ENCODE peak calls at places on chromosome 2, in four cellular contexts. N is osteoblast; A is stimulated activated CD4-positive, alpha-beta T cell treated with anti-CD3 and anti-CD28 coated beads, Interleukin-12 subunit alpha, Interleukin-12 subunit beta, amount 100 ng/mL, for 4 hours; Y is psoas muscle. M is an unnamed sample.

GRCh38 chr2:119487434-119488244 is 36.6 kb downstream of the SCTR start:
- DNase-seq in N (peak; percentile 18), A (no peak), Y (no peak), M (no peak)

GRCh38 chr2:121626777-121627524 is 22.3 kb downstream of the CLASP1 start:
- DNase-seq in A (no peak), Y (peak; percentile 31), N (no peak), M (no peak)

GRCh38 chr2:232532406-232532805 is 6.4 kb downstream of the CHRND start:
- DNase-seq in A (no peak), N (peak; percentile 47), Y (no peak), M (no peak)

GRCh38 chr2:131801210-131801744 is 273.6 kb downstream of the CCDC74A start:
- DNase-seq in A (no peak), N (peak; percentile 14), Y (no peak), M (no peak)

GRCh38 chr2:66897181-66897580 is 462.3 kb downstream of the MEIS1 start:
- DNase-seq in A (no peak), N (no peak), Y (no peak), M (no peak)

GRCh38 chr2:47223980-47224379 is 68.9 kb upstream of the STPG4 start:
- DNase-seq in Y (no peak), A (no peak), N (no peak), M (no peak)

GRCh38 chr2:137888845-137889244 is 75.4 kb upstream of the HNMT start:
- DNase-seq in N (peak; percentile 44), A (no peak), Y (no peak), M (peak; percentile 56)

GRCh38 chr2:232976176-232976575 is 36.9 kb downstream of the NGEF start:
- DNase-seq in N (no peak), A (no peak), Y (no peak), M (no peak)

GRCh38 chr2:21395366-21395765 is 271.6 kb downstream of the TDRD15 start:
- DNase-seq in A (no peak), N (no peak), Y (no peak), M (peak; percentile 34)

GRCh38 chr2:23413641-23414040 is 28.7 kb downstream of the KLHL29 start:
- DNase-seq in A (no peak), Y (no peak), N (no peak), M (no peak)